ENCODE peak calls at places on chromosomes 7 and 10, in four cellular contexts. F is AML-193, G is nephron progenitor cell, A is NAMALWA. Q is an unnamed sample.

GRCh38 chr7:147567043-147567442 is 1023.5 kb upstream of the C7orf33 start:
- DNase-seq in A (no peak), F (no peak), G (no peak), Q (no peak)

GRCh38 chr10:78543749-78544446 is 510.2 kb downstream of the RPS24 start:
- DNase-seq in F (no peak), G (peak), A (no peak), Q (no peak)

GRCh38 chr10:25068152-25069058 is 52.0 kb downstream of the THNSL1 start:
- DNase-seq in G (no peak), F (no peak), A (no peak), Q (no peak)

GRCh38 chr10:65358565-65358964 is 1567.3 kb upstream of the LRRTM3 start:
- DNase-seq in F (no peak), A (peak), G (peak), Q (peak)

GRCh38 chr7:139714163-139714901 is 63.5 kb downstream of the HIPK2 start:
- DNase-seq in A (no peak), G (no peak), F (no peak), Q (peak)

GRCh38 chr7:105580022-105580740 is 1.1 kb downstream of the EFCAB10 start:
- DNase-seq in F (no peak), G (no peak), A (no peak), Q (no peak)

GRCh38 chr10:112177247-112177646 is 6.3 kb downstream of the GPAM start:
- DNase-seq in F (no peak), G (no peak), A (no peak), Q (no peak)

GRCh38 chr7:929311-929711 is 25.2 kb downstream of the ADAP1 start:
- DNase-seq in G (no peak), F (no peak), A (no peak), Q (peak)

GRCh38 chr7:44219371-44220045 is 18.7 kb downstream of the YKT6 start:
- DNase-seq in F (no peak), A (no peak), G (no peak), Q (no peak)

GRCh38 chr10:33623677-33624076 is 289.2 kb upstream of the NRP1 start:
- DNase-seq in A (no peak), F (no peak), G (no peak), Q (no peak)

GRCh38 chr10:127649642-127650041 is 87.3 kb upstream of the FOXI2 start:
- DNase-seq in F (peak), A (peak), G (peak), Q (peak)

GRCh38 chr10:10007972-10008371 is 1009.7 kb upstream of the CELF2 start:
- DNase-seq in G (peak), F (no peak), A (peak), Q (no peak)

GRCh38 chr7:123725586-123726171 is 23.1 kb downstream of the WASL start:
- DNase-seq in F (no peak), A (peak), G (no peak), Q (no peak)